ENCODE peak calls at places on chromosomes 5 and 9, in four cellular contexts. G is hippocampal formation; Q is activated CD4-positive, CD25-positive, alpha-beta regulatory T cell; U is NCI-H1048. C is an unnamed sample.

GRCh38 chr9:125785187-125785840 is 38.1 kb downstream of the PBX3 start:
- DNase-seq in G (no peak), Q (no peak), U (no peak), C (no peak)

GRCh38 chr5:41793156-41793770 is 77.0 kb downstream of the OXCT1 start:
- DNase-seq in G (no peak), Q (no peak), U (no peak), C (peak; percentile 98)

GRCh38 chr9:113572076-113572861 is 108.7 kb downstream of the RGS3 start:
- DNase-seq in G (no peak), U (no peak), Q (no peak), C (no peak)

GRCh38 chr5:37103302-37103701 is 145.9 kb downstream of the CPLANE1 start:
- DNase-seq in G (no peak), U (no peak), Q (no peak), C (no peak)

GRCh38 chr5:158450761-158451160 is 591.8 kb upstream of the CLINT1 start:
- DNase-seq in Q (no peak), U (no peak), G (no peak), C (no peak)

GRCh38 chr9:128558431-128559310 is 6.3 kb downstream of the SPTAN1 start:
- DNase-seq in U (no peak), Q (no peak), G (peak; percentile 94), C (peak; percentile 42)

GRCh38 chr9:81517954-81518353 is 171.4 kb downstream of the TLE1 start:
- DNase-seq in Q (no peak), G (no peak), U (no peak), C (no peak)

GRCh38 chr5:17129093-17129492 is 88.3 kb upstream of the BASP1 start:
- DNase-seq in Q (no peak), G (no peak), U (no peak), C (no peak)

GRCh38 chr5:38323645-38324295 is 65.4 kb downstream of the EGFLAM start:
- DNase-seq in U (no peak), Q (no peak), G (no peak), C (no peak)

GRCh38 chr9:125815568-125815967 is 68.4 kb downstream of the PBX3 start:
- DNase-seq in G (no peak), U (no peak), Q (no peak), C (no peak)

GRCh38 chr9:85262333-85262732 is 479.4 kb downstream of the AGTPBP1 start:
- DNase-seq in G (no peak), U (no peak), Q (no peak), C (no peak)

GRCh38 chr9:75147638-75148037 is 59.3 kb downstream of the OSTF1 start:
- DNase-seq in U (no peak), G (no peak), Q (no peak), C (peak; percentile 39)

GRCh38 chr5:104540448-104540847 is 977.9 kb upstream of the NUDT12 start:
- DNase-seq in G (no peak), Q (no peak), U (peak; percentile 7), C (peak; percentile 60)

GRCh38 chr5:134436523-134437339 is 25.1 kb upstream of the CDKN2AIPNL start:
- DNase-seq in Q (peak; percentile 10), U (no peak), G (no peak), C (no peak)

GRCh38 chr5:180343110-180343845 is 9.9 kb downstream of the GFPT2 start:
- DNase-seq in U (no peak), G (no peak), Q (no peak), C (no peak)

GRCh38 chr5:106600803-106601202 is 1069.9 kb downstream of the EFNA5 start:
- DNase-seq in Q (no peak), G (no peak), U (no peak), C (no peak)

GRCh38 chr9:12884736-12885395 is 110.0 kb downstream of the LURAP1L start:
- DNase-seq in Q (no peak), G (peak; percentile 37), U (peak; percentile 9), C (no peak)

GRCh38 chr9:7178729-7179128 is 421.0 kb downstream of the KDM4C start:
- DNase-seq in G (no peak), U (no peak), Q (no peak), C (no peak)

GRCh38 chr9:119963258-119963797 is 594.1 kb upstream of the BRINP1 start:
- DNase-seq in U (no peak), G (no peak), Q (no peak), C (no peak)

GRCh38 chr5:77425998-77426659 is 66.0 kb downstream of the WDR41 start:
- DNase-seq in G (no peak), U (no peak), Q (no peak), C (no peak)

GRCh38 chr5:180389252-180390101 is 36.3 kb upstream of the GFPT2 start:
- DNase-seq in Q (no peak), U (no peak), G (no peak), C (no peak)

GRCh38 chr5:118006229-118006628 is 982.1 kb downstream of the DTWD2 start:
- DNase-seq in G (no peak), Q (no peak), U (no peak), C (no peak)

GRCh38 chr5:103915081-103915480 is 352.5 kb upstream of the NUDT12 start:
- DNase-seq in U (no peak), Q (no peak), G (no peak), C (no peak)

GRCh38 chr9:133920471-133920870 is 71.7 kb downstream of the VAV2 start:
- DNase-seq in Q (no peak), U (no peak), G (no peak), C (no peak)

GRCh38 chr5:145991044-145991575 is 54.7 kb downstream of the SH3RF2 start:
- DNase-seq in U (no peak), Q (no peak), G (no peak), C (no peak)

GRCh38 chr5:155040984-155041383 is 27.4 kb downstream of the KIF4B start:
- DNase-seq in U (no peak), G (no peak), Q (no peak), C (no peak)